ENCODE peak calls at places on chromosome 12, in eight cellular contexts. U is fibroblast of the aortic adventitia; G is CD8-positive, alpha-beta T cell; P is AG10803; L is BJ; R is fibroblast of mammary gland; Q is tibial nerve; Z is ovary. B is an unnamed sample.

GRCh38 chr12:98229539-98229921 is 285.9 kb upstream of the TMPO start:
- DNase-seq in U (no peak), G (no peak), P (no peak), L (no peak), R (no peak), Q (no peak), Z (no peak), B (no peak)

GRCh38 chr12:42794811-42795210 is 205.3 kb upstream of the PRICKLE1 start:
- DNase-seq in U (no peak), G (no peak), P (peak), L (no peak), R (peak), Q (no peak), Z (no peak), B (no peak)

GRCh38 chr12:127245009-127245408 is 1022.0 kb upstream of the TMEM132C start:
- DNase-seq in U (peak), G (no peak), P (peak), L (no peak), R (peak), Q (no peak), Z (no peak), B (no peak)

GRCh38 chr12:50085615-50085928 is 430 bp downstream of the SMARCD1 start:
- DNase-seq in U (peak), G (peak), P (no peak), L (no peak), R (no peak), Q (no peak), Z (no peak), B (no peak)

GRCh38 chr12:77888611-77889010 is 57.9 kb downstream of the NAV3 start:
- DNase-seq in U (peak), G (no peak), P (peak), L (no peak), R (peak), Q (no peak), Z (no peak), B (no peak)

GRCh38 chr12:110269622-110270124 is 11.4 kb upstream of the ATP2A2 start:
- DNase-seq in U (peak), G (no peak), P (peak), L (no peak), R (peak), Q (no peak), Z (no peak), B (peak)

GRCh38 chr12:122902854-122903703 is 7.2 kb upstream of the VPS37B start:
- DNase-seq in U (no peak), G (no peak), P (no peak), L (no peak), R (no peak), Q (no peak), Z (no peak), B (no peak)

GRCh38 chr12:54463034-54463433 is 10.4 kb downstream of the GTSF1 start:
- DNase-seq in U (peak), G (no peak), P (peak), L (peak), R (peak), Q (no peak), Z (peak), B (peak)

GRCh38 chr12:107564946-107565345 is 120.7 kb upstream of the PWP1 start:
- DNase-seq in U (peak), G (no peak), P (peak), L (no peak), R (peak), Q (no peak), Z (no peak), B (no peak)

GRCh38 chr12:46659032-46659703 is 166.6 kb downstream of the SLC38A4 start:
- DNase-seq in U (peak), G (no peak), P (peak), L (no peak), R (peak), Q (no peak), Z (no peak), B (no peak)

GRCh38 chr12:121976950-121977349 is 44.7 kb upstream of the BCL7A start:
- DNase-seq in U (no peak), G (no peak), P (no peak), L (no peak), R (no peak), Q (no peak), Z (no peak), B (no peak)

GRCh38 chr12:67764946-67765619 is 116.5 kb downstream of the DYRK2 start:
- DNase-seq in U (no peak), G (no peak), P (no peak), L (no peak), R (no peak), Q (no peak), Z (no peak), B (no peak)

GRCh38 chr12:46073321-46073720 is 82.9 kb upstream of the SCAF11 start:
- DNase-seq in U (no peak), G (no peak), P (peak), L (no peak), R (no peak), Q (no peak), Z (no peak), B (no peak)

GRCh38 chr12:43453761-43454160 is 98.2 kb downstream of the ADAMTS20 start:
- DNase-seq in U (no peak), G (no peak), P (no peak), L (no peak), R (no peak), Q (no peak), Z (no peak), B (no peak)

GRCh38 chr12:104355630-104356029 is 52.1 kb downstream of the EID3 start:
- DNase-seq in U (no peak), G (no peak), P (no peak), L (no peak), R (no peak), Q (no peak), Z (no peak), B (no peak)

GRCh38 chr12:11630046-11630706 is 19.3 kb upstream of the ETV6 start:
- DNase-seq in U (no peak), G (no peak), P (no peak), L (no peak), R (no peak), Q (no peak), Z (no peak), B (no peak)

GRCh38 chr12:21697829-21698630 is 40.4 kb upstream of the LDHB start:
- DNase-seq in U (peak), G (no peak), P (peak), L (no peak), R (peak), Q (no peak), Z (no peak), B (no peak)

GRCh38 chr12:52146822-52147366 is 44.9 kb downstream of the KRT80 start:
- DNase-seq in U (no peak), G (no peak), P (no peak), L (no peak), R (no peak), Q (no peak), Z (no peak), B (no peak)

GRCh38 chr12:128163096-128163495 is 103.9 kb upstream of the TMEM132C start:
- DNase-seq in U (no peak), G (no peak), P (no peak), L (no peak), R (no peak), Q (no peak), Z (no peak), B (no peak)

GRCh38 chr12:49050507-49051372 is 9.9 kb downstream of the KMT2D start:
- DNase-seq in U (no peak), G (no peak), P (no peak), L (no peak), R (no peak), Q (no peak), Z (no peak), B (no peak)

GRCh38 chr12:6627598-6627997 is 8.2 kb downstream of the LPAR5 start:
- DNase-seq in U (no peak), G (peak), P (no peak), L (no peak), R (no peak), Q (no peak), Z (no peak), B (no peak)

GRCh38 chr12:75087656-75088055 is 122.0 kb downstream of the KCNC2 start:
- DNase-seq in U (peak), G (no peak), P (no peak), L (no peak), R (peak), Q (no peak), Z (no peak), B (no peak)

GRCh38 chr12:33223956-33224355 is 215.7 kb downstream of the SYT10 start:
- DNase-seq in U (no peak), G (no peak), P (no peak), L (no peak), R (no peak), Q (no peak), Z (no peak), B (no peak)

DNA sequence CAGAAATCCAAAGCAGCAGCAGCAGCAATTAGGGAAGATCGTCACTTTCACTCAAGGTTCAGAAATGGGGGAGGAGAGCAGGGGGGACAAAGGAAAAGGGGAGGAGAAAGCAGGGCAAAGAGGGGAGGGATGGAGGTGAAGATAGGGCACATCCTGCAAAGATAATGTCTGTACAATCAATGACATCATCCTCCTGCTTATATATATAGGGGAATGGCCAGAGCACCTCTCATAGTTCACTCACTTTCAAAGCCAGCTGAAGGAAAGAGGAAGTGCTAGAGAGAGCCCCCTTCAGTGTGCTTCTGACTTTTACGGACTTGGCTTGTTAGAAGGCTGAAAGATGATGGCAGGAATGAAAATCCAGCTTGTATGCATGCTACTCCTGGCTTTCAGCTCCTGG is at the start of gene NTS:
- DNase-seq in U (no peak), G (no peak), P (no peak), L (no peak), R (no peak), Q (no peak), Z (no peak), B (no peak)
- TF ChIP-seq CTCF in U (peak), G (no peak), P (no peak), L (no peak), R (no peak), Q (no peak), Z (no peak), B (no peak)

DNA sequence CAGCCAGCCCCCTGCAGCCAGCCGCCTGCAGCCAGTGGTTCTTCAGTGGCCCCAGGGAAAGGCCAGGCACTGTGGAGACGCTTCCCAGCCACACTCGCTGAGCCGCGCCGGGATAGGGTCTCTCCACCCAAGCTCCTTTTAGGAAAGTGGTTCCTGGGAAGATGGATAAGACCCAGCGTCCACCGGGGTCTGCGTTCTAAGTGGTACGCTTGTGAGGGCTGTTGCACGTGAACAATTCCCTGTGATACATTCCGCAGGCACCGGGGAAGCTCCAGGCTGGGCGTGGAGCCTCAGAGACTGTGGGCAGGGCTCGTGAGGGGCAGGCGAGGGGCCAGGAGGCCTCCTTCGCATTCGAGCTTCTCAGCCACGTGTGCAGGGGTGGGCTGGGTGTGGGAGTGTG is 48.4 kb downstream of the GALNT9 start:
- DNase-seq in U (no peak), G (no peak), P (no peak), L (no peak), R (no peak), Q (no peak), Z (no peak), B (no peak)
- TF ChIP-seq CTCF in U (no peak), G (no peak), P (no peak), L (no peak), R (no peak), Q (no peak), Z (no peak), B (no peak)

DNA sequence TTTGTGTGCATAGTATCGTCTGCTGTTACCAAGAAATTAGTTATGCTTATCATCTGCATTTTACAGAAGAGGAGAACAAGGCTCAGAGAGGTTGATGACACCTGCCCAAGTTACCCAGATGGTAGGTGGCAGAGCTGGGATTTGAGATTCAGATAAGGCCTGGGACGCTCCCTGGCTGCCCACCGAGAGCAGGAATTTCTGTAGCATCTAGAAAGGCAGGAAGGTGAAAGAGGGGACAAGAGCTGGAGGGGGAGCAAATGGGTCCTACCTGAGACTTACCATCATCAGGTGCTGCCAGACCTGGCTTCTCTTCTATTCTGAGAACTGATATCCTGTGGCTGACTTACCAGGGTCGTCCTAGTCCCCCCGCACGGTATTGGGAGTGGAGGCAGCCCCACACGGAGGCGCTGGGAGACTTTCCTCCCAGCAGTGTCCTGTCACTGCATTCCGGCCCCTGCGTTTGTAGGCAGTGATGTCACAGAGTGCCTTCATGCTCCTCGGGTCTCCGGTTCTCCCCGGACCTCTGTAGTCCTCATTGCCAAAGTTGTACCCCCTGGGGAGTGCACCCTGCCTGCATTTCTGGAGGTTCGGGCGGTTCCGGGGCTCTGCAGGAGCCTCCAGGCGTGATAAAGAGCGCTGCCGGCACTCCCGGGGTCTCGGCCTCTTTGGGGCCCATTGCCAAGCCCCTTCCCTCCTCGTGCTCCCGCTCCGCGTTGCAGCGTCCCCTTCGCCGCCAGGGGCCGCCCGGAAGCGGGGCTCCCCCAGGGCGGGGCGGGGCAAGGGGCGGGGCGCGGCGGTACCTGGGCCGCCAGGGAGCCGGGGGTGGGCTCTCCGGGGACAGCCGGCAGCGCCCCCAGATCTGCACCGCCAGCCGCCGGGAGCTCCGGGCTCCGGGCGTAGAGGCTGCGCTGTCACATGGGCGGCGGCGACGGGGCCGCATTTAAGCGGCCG is at the start of gene CABP1:
- DNase-seq in U (no peak), G (peak), P (no peak), L (no peak), R (no peak), Q (no peak), Z (no peak), B (no peak)
- TF ChIP-seq CTCF in U (no peak), G (peak), P (no peak), L (peak), R (no peak), Q (peak), Z (no peak), B (no peak)

GRCh38 chr12:124854637-124855184 is 9.0 kb downstream of the SCARB1 start:
- DNase-seq in U (no peak), G (no peak), P (no peak), L (no peak), R (no peak), Q (no peak), Z (peak), B (no peak)
- TF ChIP-seq CTCF in U (no peak), G (no peak), P (no peak), L (no peak), R (no peak), Q (no peak), Z (no peak), B (no peak)

GRCh38 chr12:13661005-13661887 is 320.2 kb downstream of the GRIN2B start:
- DNase-seq in U (peak), G (no peak), P (peak), L (peak), R (peak), Q (peak), Z (peak), B (peak)
- TF ChIP-seq CTCF in U (peak), G (peak), P (peak), L (peak), R (peak), Q (peak), Z (peak), B (peak)

GRCh38 chr12:69985656-69986055 is 160.6 kb downstream of the MYRFL start:
- DNase-seq in U (no peak), G (no peak), P (no peak), L (no peak), R (no peak), Q (no peak), Z (no peak), B (no peak)
- TF ChIP-seq CTCF in U (peak), G (no peak), P (peak), L (peak), R (peak), Q (no peak), Z (no peak), B (no peak)

DNA sequence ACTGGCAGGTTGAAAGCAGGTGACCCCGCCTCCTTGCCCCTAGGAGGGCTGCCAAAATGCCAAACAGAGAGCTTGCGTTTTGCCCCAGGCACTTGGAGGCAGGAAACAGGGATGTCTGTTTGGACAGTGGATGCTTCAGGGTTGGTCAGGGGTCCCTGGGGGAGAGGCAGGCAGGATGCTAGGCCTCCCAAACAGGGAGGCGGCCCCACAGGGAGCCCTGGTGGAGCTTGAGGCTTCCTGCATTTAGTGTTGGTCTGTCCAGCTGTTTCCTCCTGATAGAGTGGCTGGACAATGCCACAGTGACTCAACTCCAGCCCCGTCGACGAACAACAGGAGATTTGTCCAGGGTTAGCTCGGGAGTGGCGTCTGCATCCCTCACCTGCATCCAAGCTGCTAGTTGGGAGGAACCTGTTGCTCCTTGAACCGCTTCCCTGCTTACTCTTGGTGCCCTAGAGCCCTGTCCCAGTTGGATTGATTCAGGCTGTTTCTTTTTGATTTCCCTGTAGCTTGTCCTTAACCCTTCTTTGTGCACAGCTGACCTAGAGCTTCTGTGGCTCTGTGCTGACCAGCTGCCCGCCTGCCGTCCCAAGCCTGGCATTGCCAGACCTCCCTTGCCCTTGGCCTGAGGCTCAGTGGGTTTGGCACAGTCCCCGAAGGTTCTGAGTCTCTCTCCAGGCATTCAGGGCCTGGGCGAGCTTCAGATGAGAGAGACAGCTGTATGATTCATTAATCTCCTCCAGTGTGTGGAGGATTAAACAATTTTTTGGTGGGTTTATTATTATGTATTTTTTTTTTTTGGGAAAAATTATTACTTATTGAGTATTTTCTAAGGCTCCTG is 45.9 kb downstream of the TSPAN9 start:
- DNase-seq in U (peak), G (no peak), P (peak), L (no peak), R (peak), Q (no peak), Z (peak), B (no peak)
- TF ChIP-seq CTCF in U (peak), G (no peak), P (peak), L (peak), R (peak), Q (no peak), Z (no peak), B (peak)

GRCh38 chr12:82740129-82741000 is 53.7 kb downstream of the TMTC2 start:
- DNase-seq in U (peak), G (no peak), P (peak), L (peak), R (peak), Q (no peak), Z (no peak), B (peak)
- TF ChIP-seq CTCF in U (no peak), G (no peak), P (no peak), L (no peak), R (no peak), Q (no peak), Z (no peak), B (no peak)

GRCh38 chr12:63079791-63080395 is 71.1 kb downstream of the AVPR1A start:
- DNase-seq in U (no peak), G (no peak), P (no peak), L (no peak), R (no peak), Q (no peak), Z (no peak), B (no peak)
- TF ChIP-seq CTCF in U (no peak), G (no peak), P (no peak), L (no peak), R (no peak), Q (no peak), Z (no peak), B (no peak)

GRCh38 chr12:120640840-120641833 is 711 bp downstream of the CABP1 start:
- DNase-seq in U (peak), G (peak), P (peak), L (no peak), R (peak), Q (no peak), Z (no peak), B (no peak)
- TF ChIP-seq CTCF in U (no peak), G (no peak), P (no peak), L (no peak), R (no peak), Q (no peak), Z (no peak), B (no peak)